ENCODE peak calls at places on chromosomes 4 and X, in ten cellular contexts. G is gastrocnemius medialis; Q is heart left ventricle; D is body of pancreas; Z is CD8-positive, alpha-beta T cell; P is osteoblast; I is IMR-90; S is Peyer's patch; F is heart right ventricle; A is HCT116. O is an unnamed sample.

GRCh38 chr4:166039822-166040221 is 166.8 kb downstream of the TLL1 start:
- DNase-seq in G (no peak), Q (no peak), D (no peak), Z (no peak), P (no peak), I (no peak), S (no peak), F (no peak), A (no peak), O (no peak)

GRCh38 chrX:46226422-46226821 is 318.8 kb downstream of the ZNF674 start:
- DNase-seq in G (no peak), Q (no peak), D (no peak), Z (no peak), P (no peak), I (no peak), S (no peak), F (no peak), A (no peak), O (no peak)

GRCh38 chr4:17667653-17668201 is 53.3 kb downstream of the MED28 start:
- DNase-seq in G (no peak), Q (no peak), D (no peak), Z (no peak), P (no peak), I (no peak), S (no peak), F (no peak), A (no peak), O (no peak)

GRCh38 chrX:27680726-27681125 is 90.6 kb downstream of the DCAF8L2 start:
- DNase-seq in G (no peak), Q (no peak), D (no peak), Z (no peak), P (no peak), I (peak; percentile 56), S (no peak), F (no peak), A (no peak), O (no peak)

GRCh38 chr4:123209436-123209835 is 187.2 kb upstream of the SPRY1 start:
- DNase-seq in G (no peak), Q (no peak), D (no peak), Z (no peak), P (no peak), I (no peak), S (no peak), F (no peak), A (no peak), O (no peak)

GRCh38 chr4:28248269-28248668 is 1387.6 kb downstream of the STIM2 start:
- DNase-seq in G (no peak), Q (no peak), D (no peak), Z (no peak), P (no peak), I (no peak), S (no peak), F (no peak), A (no peak), O (no peak)

GRCh38 chrX:150236304-150236703 is 126.8 kb upstream of the MAMLD1 start:
- DNase-seq in G (no peak), Q (no peak), D (no peak), Z (no peak), P (peak; percentile 68), I (peak; percentile 44), S (no peak), F (no peak), A (no peak), O (no peak)

GRCh38 chrX:72048515-72049455 is 82.9 kb downstream of the RTL5 start:
- DNase-seq in G (no peak), Q (no peak), D (no peak), Z (peak; percentile 16), P (no peak), I (no peak), S (no peak), F (no peak), A (no peak), O (no peak)

GRCh38 chr4:15241946-15242345 is 185.9 kb upstream of the C1QTNF7 start:
- DNase-seq in G (no peak), Q (no peak), D (no peak), Z (no peak), P (peak; percentile 21), I (no peak), S (no peak), F (no peak), A (no peak), O (no peak)

GRCh38 chr4:136793848-136794247 is 738.4 kb downstream of the PCDH18 start:
- DNase-seq in G (no peak), Q (no peak), D (no peak), Z (no peak), P (no peak), I (peak; percentile 4), S (no peak), F (no peak), A (no peak), O (no peak)

GRCh38 chrX:12970691-12971202 is 4.2 kb upstream of the TMSB4X start:
- DNase-seq in G (no peak), Q (no peak), D (peak; percentile 69), Z (peak; percentile 54), P (peak; percentile 91), I (peak; percentile 75), S (peak; percentile 58), F (peak; percentile 42), A (no peak), O (no peak)

GRCh38 chr4:102525099-102525498 is 23.9 kb downstream of the NFKB1 start:
- DNase-seq in G (no peak), Q (no peak), D (no peak), Z (no peak), P (no peak), I (peak; percentile 39), S (no peak), F (no peak), A (no peak), O (no peak)

GRCh38 chr4:76984788-76985211 is 35.2 kb downstream of the SEPTIN11 start:
- DNase-seq in G (peak; percentile 64), Q (peak; percentile 57), D (peak; percentile 67), Z (no peak), P (peak; percentile 83), I (peak; percentile 100), S (peak; percentile 19), F (peak; percentile 66), A (no peak), O (peak; percentile 54)

GRCh38 chr4:84451546-84451945 is 47.5 kb downstream of the NKX6-1 start:
- DNase-seq in G (no peak), Q (no peak), D (no peak), Z (no peak), P (peak; percentile 14), I (no peak), S (no peak), F (no peak), A (no peak), O (no peak)

GRCh38 chr4:179867300-179867878 is 2375.8 kb upstream of the TENM3 start:
- DNase-seq in G (no peak), Q (no peak), D (peak; percentile 65), Z (peak; percentile 5), P (no peak), I (peak; percentile 57), S (peak; percentile 20), F (peak; percentile 5), A (peak; percentile 80), O (no peak)

GRCh38 chr4:148239406-148239805 is 202.8 kb downstream of the NR3C2 start:
- DNase-seq in G (no peak), Q (no peak), D (no peak), Z (peak; percentile 7), P (no peak), I (no peak), S (no peak), F (no peak), A (no peak), O (no peak)

GRCh38 chr4:83114576-83114975 is at the start of gene PLAC8:
- DNase-seq in G (no peak), Q (no peak), D (no peak), Z (peak; percentile 45), P (no peak), I (no peak), S (peak; percentile 80), F (no peak), A (no peak), O (no peak)

GRCh38 chr4:61200195-61200990 is at the start of gene ADGRL3:
- DNase-seq in G (no peak), Q (peak; percentile 46), D (no peak), Z (no peak), P (peak; percentile 64), I (peak; percentile 6), S (no peak), F (peak; percentile 28), A (no peak), O (no peak)

GRCh38 chr4:47154816-47155370 is 123.5 kb downstream of the GABRB1 start:
- DNase-seq in G (no peak), Q (no peak), D (no peak), Z (no peak), P (no peak), I (peak; percentile 0), S (no peak), F (no peak), A (no peak), O (no peak)

GRCh38 chr4:88953400-88953799 is 103.6 kb downstream of the FAM13A start:
- DNase-seq in G (no peak), Q (no peak), D (no peak), Z (no peak), P (no peak), I (no peak), S (no peak), F (no peak), A (no peak), O (no peak)
- H3K36me3 ChIP-seq in G (no peaks in the 10 kb centered on the region), Q (no peaks in the 10 kb centered on the region), D (no peaks in the 10 kb centered on the region), Z (no peaks in the 10 kb centered on the region), P (no peaks in the 10 kb centered on the region), I (no peaks in the 10 kb centered on the region), S (no peaks in the 10 kb centered on the region), F (no peaks in the 10 kb centered on the region), A (no peaks in the 10 kb centered on the region), O (no peaks in the 10 kb centered on the region)

GRCh38 chr4:75048208-75048879 is 115.4 kb downstream of the PARM1 start:
- DNase-seq in G (no peak), Q (no peak), D (no peak), Z (no peak), P (no peak), I (no peak), S (no peak), F (no peak), A (no peak), O (no peak)
- TF ChIP-seq CTCF in G (no peak), Q (no peak), D (peak; percentile 14), Z (no peak), P (no peak), I (peak; percentile 20), S (no peak), F (no peak), A (peak; percentile 56), O (no peak)

DNA sequence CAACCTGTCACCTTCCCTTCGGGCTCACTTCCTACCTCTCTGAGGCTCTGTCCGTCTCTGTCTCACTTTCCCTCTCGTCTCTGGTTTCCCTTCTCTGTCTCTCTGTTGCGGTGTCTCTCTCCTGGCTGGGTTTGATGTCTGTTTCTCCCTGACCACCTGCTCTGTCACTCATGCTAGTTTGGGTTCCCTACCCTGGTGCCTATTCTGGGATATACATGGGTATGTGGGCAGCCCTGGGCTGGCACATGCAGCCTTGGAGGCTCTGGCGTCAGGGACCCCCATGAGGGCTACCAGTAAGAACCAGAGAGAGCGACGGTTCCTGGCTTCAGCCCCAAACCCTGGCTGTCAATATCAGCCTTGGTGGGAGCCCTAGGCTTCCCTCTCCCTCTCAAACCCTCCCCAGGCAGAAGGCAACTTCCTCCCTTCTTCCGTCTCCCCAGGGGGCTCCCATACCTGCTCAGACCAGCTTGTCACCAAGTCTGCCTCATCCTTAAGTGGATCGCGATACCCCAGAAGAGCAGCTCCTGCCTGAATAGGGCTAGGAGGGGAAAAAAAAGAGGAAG is 314 bp downstream of the DNASE1L1 start:
- DNase-seq in G (peak; percentile 44), Q (no peak), D (no peak), Z (no peak), P (no peak), I (no peak), S (no peak), F (no peak), A (no peak), O (no peak)
- H3K27ac ChIP-seq in G (peak overlapping the region; percentile 98), Q (peak overlapping the region; percentile 53), D (peak overlapping the region; percentile 63), Z (no peak overlapping the region), P (peak overlapping the region; percentile 71), I (peak overlapping the region; percentile 92), S (peak overlapping the region; percentile 81), F (peak overlapping the region; percentile 68), A (peak overlapping the region; percentile 91), O (peak overlapping the region; percentile 71)

GRCh38 chrX:53412441-53412840 is 10.0 kb downstream of the SMC1A start:
- DNase-seq in G (no peak), Q (no peak), D (no peak), Z (no peak), P (no peak), I (no peak), S (no peak), F (no peak), A (no peak), O (no peak)
- H3K36me3 ChIP-seq in G (peaks cover 3% of the 10 kb centered on the region), Q (peaks cover 70% of the 10 kb centered on the region), D (no peaks in the 10 kb centered on the region), Z (peaks cover 37% of the 10 kb centered on the region), P (peaks cover 55% of the 10 kb centered on the region), I (peaks cover 38% of the 10 kb centered on the region), S (no peaks in the 10 kb centered on the region), F (peaks cover 64% of the 10 kb centered on the region), A (peaks cover 17% of the 10 kb centered on the region), O (no peaks in the 10 kb centered on the region)